ENCODE peak calls at places on chromosomes 3 and 15, in nine cellular contexts. P is stomach, K is transverse colon, E is K562, B is A549, F is SK-N-SH, G is tibial nerve, J is ovary, A is HepG2. Q is an unnamed sample.

GRCh38 chr15:44009056-44009455 is 182.3 kb downstream of the WDR76 start:
- DNase-seq in P (no peak), K (no peak), B (peak), G (no peak), E (no peak), A (no peak), J (no peak), F (no peak), Q (no peak)

GRCh38 chr3:152505926-152506325 is 237.2 kb downstream of the MBNL1 start:
- DNase-seq in E (no peak), J (no peak), B (no peak), P (no peak), G (no peak), K (no peak), A (no peak), F (no peak), Q (no peak)

GRCh38 chr3:97481416-97481815 is 283.1 kb upstream of the ARL6 start:
- DNase-seq in F (no peak), J (no peak), E (peak), K (no peak), B (no peak), P (no peak), G (no peak), A (no peak), Q (no peak)

GRCh38 chr3:98513136-98513535 is 9.6 kb downstream of the CLDND1 start:
- DNase-seq in E (no peak), P (no peak), K (no peak), G (no peak), A (no peak), B (peak), J (no peak), F (no peak), Q (no peak)

GRCh38 chr15:87365221-87365620 is 891.3 kb downstream of the NTRK3 start:
- DNase-seq in P (no peak), J (no peak), F (no peak), K (no peak), A (no peak), E (no peak), G (no peak), B (no peak), Q (no peak)

GRCh38 chr3:108486272-108486787 is 24.1 kb downstream of the MYH15 start:
- DNase-seq in J (no peak), P (no peak), F (no peak), K (no peak), G (no peak), A (no peak), B (no peak), E (no peak), Q (no peak)

GRCh38 chr15:73709671-73710070 is 25.5 kb downstream of the CD276 start:
- DNase-seq in A (no peak), P (no peak), J (no peak), F (no peak), K (peak), G (no peak), E (no peak), B (no peak), Q (no peak)

GRCh38 chr15:28944286-28944685 is 58.5 kb downstream of the APBA2 start:
- DNase-seq in F (no peak), G (no peak), E (no peak), A (no peak), B (no peak), J (no peak), P (peak), K (no peak), Q (peak)

GRCh38 chr15:88284441-88285106 is 28.0 kb upstream of the NTRK3 start:
- DNase-seq in E (no peak), B (no peak), F (no peak), K (no peak), J (no peak), P (no peak), A (no peak), G (no peak), Q (no peak)

GRCh38 chr3:17307482-17307881 is 422.7 kb downstream of the PLCL2 start:
- DNase-seq in G (no peak), P (no peak), K (no peak), B (peak), A (no peak), J (no peak), F (no peak), E (no peak), Q (no peak)

GRCh38 chr3:52093751-52094525 is 37.6 kb upstream of the DUSP7 start:
- DNase-seq in E (no peak), B (no peak), G (no peak), K (no peak), J (no peak), P (no peak), A (peak), F (no peak), Q (peak)

GRCh38 chr15:65576669-65577068 is 34.3 kb downstream of the INTS14 start:
- DNase-seq in B (no peak), E (no peak), K (no peak), J (no peak), G (no peak), P (no peak), A (no peak), F (no peak), Q (no peak)

GRCh38 chr15:37585966-37586656 is 348.3 kb upstream of the TMCO5A start:
- DNase-seq in B (no peak), K (no peak), J (no peak), A (no peak), P (no peak), G (no peak), E (no peak), F (no peak), Q (no peak)

GRCh38 chr3:7025581-7026300 is 164.8 kb downstream of the GRM7 start:
- DNase-seq in B (no peak), K (no peak), F (no peak), P (no peak), A (no peak), G (no peak), J (no peak), E (no peak), Q (no peak)

DNA sequence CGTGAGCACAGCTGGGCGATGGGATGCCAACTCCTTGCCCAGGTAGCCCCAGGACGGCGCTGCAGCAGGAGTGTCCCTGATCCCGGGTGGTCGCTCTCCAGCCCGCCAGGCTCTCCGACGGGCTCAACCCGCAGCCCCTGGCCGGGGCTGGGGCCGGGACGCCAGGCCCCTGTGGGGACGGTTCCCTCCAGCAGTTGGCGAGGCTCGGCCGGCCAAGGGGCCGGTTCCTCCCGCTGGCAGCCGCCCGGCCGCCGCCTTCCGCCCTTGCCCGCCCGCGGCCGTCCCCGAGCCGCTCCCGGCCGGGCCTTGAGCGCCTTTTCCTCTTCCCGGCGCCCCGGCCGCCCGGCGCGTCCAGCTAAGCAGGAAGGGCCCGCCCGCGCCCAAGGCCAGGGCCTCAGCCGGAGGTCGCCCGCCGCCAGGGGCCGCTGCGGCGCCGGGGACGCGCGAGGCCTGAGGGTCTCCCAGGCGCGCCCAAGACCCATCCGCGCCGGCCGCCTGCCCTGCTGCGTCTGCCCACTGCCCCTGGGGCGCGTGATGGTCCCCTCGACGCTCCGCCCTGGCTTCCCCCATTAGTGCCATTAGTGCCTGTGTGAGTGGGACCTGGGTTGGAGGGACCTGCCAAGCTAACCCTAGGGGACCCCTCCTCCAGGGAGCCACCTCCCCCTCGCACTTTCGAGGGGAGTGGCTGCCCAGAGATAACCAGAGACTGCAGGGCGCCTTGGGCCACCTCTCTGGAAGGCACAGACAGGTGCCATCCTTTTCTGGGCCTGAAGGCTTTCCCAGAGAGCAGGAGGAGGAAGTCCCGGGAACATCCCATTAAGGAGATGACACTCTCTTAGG is 106.4 kb downstream of the FBLN2 start:
- DNase-seq in P (peak), J (no peak), B (peak), F (peak), E (peak), A (no peak), G (no peak), K (peak), Q (no peak)
- TF ChIP-seq CTCF in P (peak), J (peak), B (peak), F (peak), E (peak), A (peak), G (peak), K (peak), Q (no peak)

GRCh38 chr3:48711727-48712126 is 5.3 kb downstream of the IP6K2 start:
- DNase-seq in K (no peak), B (no peak), F (no peak), E (no peak), A (no peak), J (no peak), P (no peak), G (no peak), Q (no peak)

GRCh38 chr3:48709051-48709461 is 8.0 kb downstream of the IP6K2 start:
- DNase-seq in B (no peak), K (no peak), J (no peak), G (no peak), F (no peak), E (no peak), A (no peak), P (no peak), Q (no peak)

GRCh38 chr3:48707157-48707556 is 9.9 kb downstream of the IP6K2 start:
- DNase-seq in J (no peak), K (no peak), E (no peak), P (no peak), A (no peak), F (no peak), G (no peak), B (no peak), Q (no peak)

GRCh38 chr3:48708481-48708889 is 8.5 kb downstream of the IP6K2 start:
- DNase-seq in J (no peak), P (no peak), G (no peak), F (no peak), E (no peak), A (no peak), B (no peak), K (no peak), Q (no peak)
- TF ChIP-seq EP300 in J (no peak), P (no peak), G (no peak), F (no peak), E (no peak), A (no peak), B (no peak), K (no peak), Q (no peak)

GRCh38 chr3:136266468-136266867 is 16.3 kb downstream of the PCCB start:
- DNase-seq in J (no peak), P (no peak), E (no peak), B (peak), A (peak), G (no peak), K (no peak), F (no peak), Q (no peak)

GRCh38 chr3:136261826-136262225 is 11.7 kb downstream of the PCCB start:
- DNase-seq in J (no peak), G (no peak), E (no peak), B (no peak), P (no peak), A (no peak), F (no peak), K (no peak), Q (no peak)

GRCh38 chr3:136258199-136258598 is 8.1 kb downstream of the PCCB start:
- DNase-seq in J (no peak), G (no peak), A (no peak), F (no peak), K (no peak), E (no peak), P (no peak), B (no peak), Q (no peak)

GRCh38 chr3:136263251-136263650 is 13.1 kb downstream of the PCCB start:
- DNase-seq in G (no peak), B (no peak), J (no peak), K (no peak), P (no peak), E (no peak), A (no peak), F (no peak), Q (no peak)

GRCh38 chr3:136262559-136262958 is 12.4 kb downstream of the PCCB start:
- DNase-seq in J (no peak), G (no peak), P (no peak), A (no peak), F (no peak), K (no peak), B (no peak), E (no peak), Q (no peak)
- TF ChIP-seq CTCF in J (no peak), G (no peak), P (no peak), A (no peak), F (no peak), K (no peak), B (no peak), E (no peak), Q (no peak)

DNA sequence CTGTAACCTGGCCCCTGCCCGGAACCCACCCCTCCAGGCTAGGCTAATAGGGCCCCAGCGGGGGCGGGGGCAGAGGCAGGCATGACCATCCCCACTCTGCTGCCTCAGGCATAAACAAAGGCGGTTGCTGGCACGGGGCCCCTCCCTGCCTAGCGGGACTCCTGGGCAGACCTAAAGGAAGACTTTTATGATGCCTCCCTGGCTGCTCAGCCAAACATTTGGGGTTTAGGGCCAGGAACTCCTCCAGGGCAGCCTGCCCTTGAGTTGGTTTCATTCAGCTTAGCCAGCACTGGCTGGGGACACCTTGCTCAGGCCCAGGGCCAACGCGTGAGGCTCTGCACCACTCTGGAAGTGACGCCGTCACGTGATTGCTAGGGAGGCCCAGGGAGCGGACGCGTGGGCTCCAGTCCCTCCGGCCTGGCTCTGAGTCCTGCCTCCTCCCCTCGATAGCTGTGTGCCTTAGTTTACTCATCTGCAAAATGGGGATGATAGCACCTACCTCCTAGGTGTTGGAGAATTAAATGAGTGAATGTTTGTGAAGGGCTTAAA is 27.8 kb downstream of the HDAC11 start:
- DNase-seq in B (no peak), J (no peak), A (no peak), K (no peak), E (no peak), G (no peak), F (peak), P (no peak), Q (no peak)
- TF ChIP-seq EP300 in B (no peak), J (no peak), A (no peak), K (no peak), E (no peak), G (no peak), F (no peak), P (no peak), Q (no peak)

GRCh38 chr3:41198950-41199865 is at the start of gene CTNNB1:
- DNase-seq in J (peak), K (peak), E (peak), F (peak), P (peak), G (peak), B (peak), A (peak), Q (peak)
- TF ChIP-seq CTCF in J (peak), K (peak), E (no peak), F (peak), P (no peak), G (peak), B (no peak), A (no peak), Q (no peak)

GRCh38 chr15:66649235-66649984 is 52.6 kb upstream of the SMAD6 start:
- DNase-seq in E (no peak), A (no peak), K (no peak), F (no peak), P (no peak), G (no peak), J (no peak), B (no peak), Q (no peak)

GRCh38 chr15:66646308-66646707 is 55.7 kb upstream of the SMAD6 start:
- DNase-seq in J (no peak), G (no peak), F (no peak), E (no peak), P (no peak), A (no peak), B (no peak), K (no peak), Q (no peak)

GRCh38 chr15:66648588-66648987 is 53.4 kb upstream of the SMAD6 start:
- DNase-seq in A (no peak), P (no peak), J (no peak), K (no peak), F (no peak), B (no peak), E (no peak), G (no peak), Q (no peak)

GRCh38 chr15:66646799-66647198 is 55.2 kb upstream of the SMAD6 start:
- DNase-seq in K (no peak), P (no peak), E (no peak), B (no peak), A (no peak), F (no peak), J (no peak), G (no peak), Q (no peak)

GRCh38 chr15:66647358-66647757 is 54.7 kb upstream of the SMAD6 start:
- DNase-seq in K (no peak), B (no peak), G (no peak), F (peak), E (no peak), A (no peak), J (peak), P (peak), Q (no peak)
- TF ChIP-seq EP300 in K (no peak), B (no peak), G (no peak), F (no peak), E (no peak), A (no peak), J (no peak), P (no peak), Q (no peak)

GRCh38 chr3:36814776-36815175 is 50.4 kb upstream of the DCLK3 start:
- DNase-seq in G (no peak), B (no peak), P (no peak), E (no peak), F (no peak), A (no peak), K (no peak), J (no peak), Q (no peak)
- TF ChIP-seq CTCF in G (no peak), B (no peak), P (no peak), E (peak), F (peak), A (no peak), K (no peak), J (no peak), Q (no peak)

GRCh38 chr3:128587391-128587790 is 63.2 kb downstream of the RPN1 start:
- DNase-seq in P (no peak), G (no peak), E (no peak), J (no peak), K (no peak), B (no peak), F (no peak), A (no peak), Q (no peak)

GRCh38 chr3:128588147-128588546 is 62.5 kb downstream of the RPN1 start:
- DNase-seq in E (no peak), J (no peak), G (no peak), A (no peak), B (no peak), K (no peak), F (no peak), P (no peak), Q (no peak)

GRCh38 chr3:128590948-128591347 is 59.7 kb downstream of the RPN1 start:
- DNase-seq in P (no peak), K (no peak), E (peak), G (no peak), F (no peak), J (no peak), A (peak), B (no peak), Q (no peak)

GRCh38 chr3:128592891-128593290 is 57.7 kb downstream of the RPN1 start:
- DNase-seq in G (no peak), F (no peak), K (no peak), P (no peak), J (no peak), A (no peak), E (no peak), B (no peak), Q (no peak)

GRCh38 chr3:128591728-128592426 is 58.7 kb downstream of the RPN1 start:
- DNase-seq in A (no peak), F (no peak), J (no peak), E (no peak), G (no peak), P (no peak), B (no peak), K (no peak), Q (no peak)
- TF ChIP-seq EP300 in A (no peak), F (no peak), J (no peak), E (no peak), G (no peak), P (no peak), B (no peak), K (no peak), Q (no peak)

GRCh38 chr3:14810795-14811661 is 7.7 kb upstream of the FGD5 start:
- DNase-seq in F (no peak), K (no peak), E (no peak), B (no peak), J (peak), A (no peak), P (no peak), G (no peak), Q (no peak)
- TF ChIP-seq CTCF in F (no peak), K (no peak), E (no peak), B (no peak), J (no peak), A (no peak), P (no peak), G (no peak), Q (no peak)